ENCODE peak calls at places on chromosomes 11 and 22, in five cellular contexts. I, R, O, Z and J are unnamed samples.

GRCh38 chr22:47344414-47344813 is 582.0 kb downstream of the TBC1D22A start:
- DNase-seq in O (no peak), Z (no peak), I (no peak), R (no peak), J (no peak)

GRCh38 chr22:35422145-35422544 is 22.2 kb downstream of the MCM5 start:
- DNase-seq in Z (no peak), O (no peak), R (no peak), I (no peak), J (no peak)

GRCh38 chr11:116791002-116791812 is 472 bp downstream of the APOA5 start:
- DNase-seq in Z (peak), O (peak), I (peak), R (peak), J (peak)

GRCh38 chr22:29216873-29217666 is 11.4 kb downstream of the EMID1 start:
- DNase-seq in O (no peak), I (peak), Z (no peak), R (no peak), J (no peak)

GRCh38 chr11:121672630-121673487 is 220.1 kb upstream of the SORL1-AS1 start:
- DNase-seq in Z (no peak), O (no peak), I (no peak), R (peak), J (no peak)

GRCh38 chr11:118998822-118999221 is 884 bp downstream of the CENATAC start:
- DNase-seq in I (peak), R (no peak), Z (no peak), O (peak), J (no peak)

GRCh38 chr22:40281717-40282116 is 64.6 kb upstream of the ADSL start:
- DNase-seq in O (no peak), I (no peak), R (no peak), Z (no peak), J (no peak)

GRCh38 chr22:20605328-20605727 is 97.9 kb downstream of the MED15 start:
- DNase-seq in O (no peak), R (no peak), I (no peak), Z (no peak), J (no peak)

GRCh38 chr11:116255234-116255953 is 517.4 kb downstream of the BUD13 start:
- DNase-seq in R (no peak), O (no peak), I (no peak), Z (no peak), J (no peak)

GRCh38 chr11:3046190-3046589 is 11.0 kb downstream of the CARS1 start:
- DNase-seq in O (no peak), R (no peak), I (no peak), Z (no peak), J (no peak)

GRCh38 chr11:115924744-115925567 is 420.7 kb upstream of the CADM1 start:
- DNase-seq in O (peak), I (no peak), R (no peak), Z (no peak), J (no peak)

GRCh38 chr11:131592734-131593133 is 222.3 kb downstream of the NTM start:
- DNase-seq in R (no peak), I (no peak), O (no peak), Z (no peak), J (no peak)

GRCh38 chr11:17389205-17389956 is 922 bp upstream of the KCNJ11 start:
- DNase-seq in R (peak), Z (peak), O (peak), I (peak), J (peak)

GRCh38 chr11:119166368-119167076 is 2.0 kb upstream of the NLRX1 start:
- DNase-seq in I (peak), Z (no peak), R (no peak), O (peak), J (no peak)

GRCh38 chr22:20395181-20395896 is 1.4 kb downstream of the ZNF74 start:
- DNase-seq in O (no peak), I (no peak), R (no peak), Z (no peak), J (no peak)

GRCh38 chr22:42901790-42902508 is 44.9 kb upstream of the ARFGAP3 start:
- DNase-seq in O (no peak), R (peak), I (no peak), Z (no peak), J (no peak)

GRCh38 chr11:95335989-95336388 is 105.0 kb upstream of the SESN3 start:
- DNase-seq in Z (no peak), O (no peak), R (no peak), I (no peak), J (no peak)

GRCh38 chr11:45110562-45110961 is 35.9 kb upstream of the PRDM11 start:
- DNase-seq in I (peak), R (no peak), O (peak), Z (no peak), J (peak)

GRCh38 chr11:32210601-32211000 is 119.7 kb downstream of the RCN1 start:
- DNase-seq in I (peak), Z (no peak), R (no peak), O (peak), J (no peak)

GRCh38 chr22:30435674-30436126 is 10.1 kb downstream of the MTFP1 start:
- DNase-seq in O (no peak), I (no peak), R (no peak), Z (peak), J (no peak)

GRCh38 chr11:121466063-121466794 is 13.5 kb upstream of the SORL1-AS1 start:
- DNase-seq in R (peak), Z (peak), O (peak), I (peak), J (peak)

GRCh38 chr22:39182478-39183030 is 30.1 kb upstream of the CBX7 start:
- DNase-seq in R (no peak), O (no peak), I (peak), Z (no peak), J (no peak)

GRCh38 chr11:102205805-102206204 is 95.6 kb downstream of the YAP1 start:
- DNase-seq in R (no peak), I (no peak), O (no peak), Z (no peak), J (no peak)

GRCh38 chr11:34278175-34278574 is 79.6 kb downstream of the ABTB2 start:
- DNase-seq in O (no peak), R (no peak), I (no peak), Z (no peak), J (no peak)

GRCh38 chr11:22808559-22809197 is 20.9 kb downstream of the SVIP start:
- DNase-seq in I (no peak), Z (no peak), O (no peak), R (no peak), J (no peak)

DNA sequence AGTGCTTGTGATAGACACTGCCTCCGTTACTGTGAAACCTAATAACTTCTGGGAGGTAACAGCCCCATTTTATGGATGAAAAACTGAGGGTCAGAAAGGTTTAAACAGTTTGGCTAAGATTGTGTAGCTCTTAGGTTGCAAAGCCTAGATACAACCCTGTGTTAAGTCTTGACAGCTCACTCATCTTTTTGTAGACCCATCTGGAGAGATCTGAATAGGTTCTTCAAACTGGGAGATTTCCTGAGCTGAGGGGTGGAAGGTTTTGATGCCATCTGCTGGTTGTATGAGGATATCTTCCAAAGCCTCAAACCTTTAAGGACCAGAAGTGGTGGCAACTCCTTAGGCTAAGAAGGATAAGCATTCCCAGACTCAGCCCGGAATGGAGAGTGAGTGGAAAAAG is 8.3 kb downstream of the YPEL4 start:
- DNase-seq in R (no peak), I (peak), O (peak), Z (no peak), J (no peak)
- H3K4me3 ChIP-seq in R (no peak), I (no peak), O (no peak), Z (no peak), J (no peak)

DNA sequence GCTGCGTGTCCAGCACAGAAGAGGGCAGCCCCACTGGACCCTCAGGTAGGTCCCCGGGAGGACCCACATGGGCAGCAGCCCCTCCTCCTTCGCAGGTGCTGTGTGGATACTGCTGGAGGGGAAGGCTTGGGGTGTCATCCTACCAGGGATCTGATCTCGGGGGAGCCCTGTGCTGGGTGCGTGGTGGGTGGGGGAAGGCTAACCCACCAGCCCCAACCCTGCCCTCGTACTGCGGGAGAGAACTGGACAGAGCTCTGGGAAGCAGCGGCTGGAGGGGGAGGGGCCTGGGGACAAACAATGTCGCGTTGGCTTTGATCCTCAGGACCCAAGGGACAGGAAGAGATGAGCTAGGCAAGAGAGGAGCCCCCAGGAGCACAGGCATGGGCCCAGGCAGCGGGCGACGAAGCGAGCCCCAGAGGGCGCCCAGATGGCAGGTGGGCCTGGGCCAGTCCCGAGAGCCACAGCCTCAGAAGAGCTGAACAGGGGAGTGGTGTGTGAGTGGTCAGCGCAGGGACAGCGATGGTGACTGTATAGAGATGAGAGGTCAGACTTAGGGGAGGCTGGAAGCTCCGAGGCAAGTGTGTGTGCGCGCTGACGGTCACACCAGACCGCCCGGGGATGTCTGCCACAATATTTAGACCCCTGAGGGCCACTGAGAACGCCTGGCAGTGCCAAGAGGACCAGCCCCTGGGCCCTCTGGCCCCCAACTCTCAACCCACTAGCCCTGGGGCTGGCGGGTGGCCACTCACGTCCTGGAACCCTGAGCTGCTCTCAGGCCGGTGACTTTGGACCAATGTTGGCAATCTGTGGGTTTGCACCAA is 1.4 kb upstream of the PIM3 start:
- DNase-seq in R (peak), I (no peak), O (no peak), Z (no peak), J (no peak)
- H3K4me3 ChIP-seq in R (peak), I (no peak), O (peak), Z (peak), J (no peak)

GRCh38 chr11:59207988-59208432 is 4.7 kb downstream of the MPEG1 start:
- DNase-seq in O (peak), I (peak), R (no peak), Z (no peak), J (no peak)
- H3K4me3 ChIP-seq in O (no peak), I (no peak), R (peak), Z (no peak), J (no peak)

DNA sequence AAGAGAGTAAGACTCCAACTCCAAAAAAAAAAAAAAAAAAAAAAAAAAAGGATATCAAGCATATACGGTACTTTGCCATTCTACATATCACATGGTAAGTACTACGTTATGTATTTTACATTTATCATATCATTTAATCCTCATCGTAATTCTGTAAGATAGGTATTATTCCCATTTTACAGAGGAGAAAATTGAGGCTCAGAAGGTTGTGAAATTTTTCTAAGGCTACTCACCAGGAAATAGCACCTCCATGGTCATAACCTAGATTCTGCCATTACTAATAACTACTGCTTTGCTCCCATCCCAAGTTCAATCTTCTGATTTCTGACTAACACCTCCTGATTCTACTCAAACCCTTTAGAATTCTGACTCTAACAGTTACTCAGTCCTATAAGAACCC is 138.0 kb downstream of the FCHSD2 start:
- DNase-seq in Z (no peak), I (no peak), R (no peak), O (no peak), J (no peak)
- H3K4me3 ChIP-seq in Z (no peak), I (no peak), R (no peak), O (no peak), J (no peak)

GRCh38 chr22:22213231-22213630 is 31.4 kb upstream of the VPREB1 start:
- DNase-seq in O (no peak), R (no peak), Z (no peak), I (no peak), J (no peak)

GRCh38 chr22:22208657-22209056 is 35.9 kb upstream of the VPREB1 start:
- DNase-seq in I (no peak), O (no peak), Z (no peak), R (no peak), J (no peak)

GRCh38 chr22:22210889-22211833 is 33.4 kb upstream of the VPREB1 start:
- DNase-seq in R (no peak), Z (no peak), I (no peak), O (no peak), J (no peak)

GRCh38 chr22:22207845-22208564 is 36.6 kb upstream of the VPREB1 start:
- DNase-seq in O (peak), R (peak), Z (peak), I (peak), J (no peak)

GRCh38 chr22:22210375-22210774 is 34.2 kb upstream of the VPREB1 start:
- DNase-seq in R (no peak), O (peak), I (no peak), Z (peak), J (no peak)
- H3K4me3 ChIP-seq in R (no peak), O (no peak), I (no peak), Z (no peak), J (no peak)

GRCh38 chr11:793556-793955 is 3.7 kb upstream of the CEND1 start:
- DNase-seq in O (no peak), R (no peak), I (no peak), Z (no peak), J (no peak)
- H3K4me3 ChIP-seq in O (no peak), R (no peak), I (no peak), Z (no peak), J (no peak)

DNA sequence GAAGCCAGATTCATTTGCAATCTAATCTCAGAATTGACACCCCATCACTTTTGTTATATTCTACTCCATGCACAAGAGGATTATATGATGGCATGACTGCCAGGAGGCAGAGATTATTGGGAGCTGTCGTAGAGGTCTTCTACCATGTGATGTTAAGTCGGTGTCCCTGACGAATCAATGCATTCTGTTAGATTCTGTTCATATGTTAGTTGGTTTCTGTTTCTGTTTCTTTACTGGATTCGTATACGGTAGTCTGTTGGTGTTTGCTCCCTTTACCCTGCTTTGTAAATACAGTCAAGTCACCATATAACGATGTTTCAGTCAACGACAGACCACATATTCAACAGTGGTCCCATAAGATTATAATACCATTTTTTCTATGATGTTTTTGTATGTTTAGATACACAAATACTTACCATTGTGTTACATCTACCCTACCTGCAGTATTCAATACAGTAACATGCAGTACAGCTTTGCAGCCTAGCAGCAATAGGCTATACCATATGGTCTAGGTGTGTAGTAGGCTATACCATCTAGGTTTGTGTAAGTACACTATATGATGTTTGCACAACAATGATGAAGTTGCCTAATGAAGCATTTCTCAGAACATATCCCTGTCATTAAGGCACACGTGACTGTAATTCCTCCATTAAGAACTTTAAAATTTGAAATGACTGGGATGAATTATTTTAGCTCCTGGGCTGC is 22.8 kb upstream of the RASSF10 start:
- DNase-seq in O (no peak), R (no peak), Z (no peak), I (no peak), J (no peak)
- H3K4me3 ChIP-seq in O (no peak), R (peak), Z (no peak), I (no peak), J (no peak)

DNA sequence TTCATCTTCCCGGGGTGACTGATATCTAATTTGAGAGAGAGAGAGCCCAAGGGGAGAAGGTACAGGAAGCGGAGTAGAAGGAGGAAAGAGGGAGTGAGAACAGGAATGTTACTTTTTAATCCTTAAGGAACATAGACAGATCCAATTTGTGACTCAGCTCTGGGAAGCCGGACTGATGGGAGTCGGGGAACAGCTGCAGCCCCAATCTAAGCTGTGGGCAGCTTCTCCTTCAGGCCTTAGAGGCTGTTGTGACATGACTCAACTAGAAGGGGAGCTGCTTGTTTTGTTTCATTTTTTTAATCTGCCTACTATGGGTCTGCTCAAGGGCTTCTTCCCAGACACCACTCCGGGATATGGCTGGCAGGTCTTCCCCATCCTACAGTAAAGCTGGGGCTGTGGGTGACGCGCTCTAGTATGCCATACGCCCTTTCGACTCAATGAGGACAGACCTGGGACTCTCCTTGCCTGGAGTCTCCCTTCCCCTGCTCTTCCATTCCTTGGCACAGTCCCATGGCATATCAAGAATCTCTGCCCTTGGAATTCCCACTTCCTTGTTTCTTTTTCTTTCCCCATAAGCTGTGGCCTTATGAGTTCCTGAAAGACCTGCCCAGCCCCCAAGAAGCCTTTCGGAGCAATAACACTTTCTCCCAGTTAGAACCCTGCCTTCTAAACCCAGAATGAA is 103.3 kb upstream of the AKIP1 start:
- DNase-seq in O (peak), Z (no peak), I (peak), R (peak), J (no peak)
- H3K4me3 ChIP-seq in O (peak), Z (no peak), I (no peak), R (peak), J (no peak)

DNA sequence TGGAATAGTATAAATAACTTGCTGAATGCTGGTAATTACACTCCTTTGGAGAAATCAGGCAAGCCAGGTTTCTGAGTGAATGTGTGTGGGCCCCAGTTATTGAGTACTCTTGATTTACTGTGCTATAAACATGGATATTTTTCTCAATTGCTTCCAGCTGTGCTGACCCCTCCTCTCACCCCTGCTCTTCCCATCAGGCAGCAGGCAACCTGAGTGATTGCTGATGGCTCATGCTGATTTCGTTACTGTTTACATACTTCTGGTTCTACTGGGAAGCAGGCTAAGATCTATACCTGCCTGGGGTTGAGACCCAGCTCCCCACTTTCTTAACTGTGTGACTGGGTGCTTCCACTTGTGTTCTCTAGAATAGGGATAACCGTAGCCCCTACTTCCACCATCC is 68.5 kb downstream of the DHCR7 start:
- DNase-seq in R (no peak), O (no peak), I (no peak), Z (no peak), J (no peak)
- H3K4me3 ChIP-seq in R (no peak), O (no peak), I (no peak), Z (no peak), J (no peak)